ENCODE peak calls at places on chromosomes 5 and 9, in four cellular contexts. I is K562, H is HCT116, O is GM12878. U is an unnamed sample. For H3K4me1, the result is how much of the 10 kb centered on the place peaks cover.

GRCh38 chr5:128671861-128672414 is 133.9 kb upstream of the FBN2 start:
- DNase-seq in I (no peak), H (no peak), O (no peak), U (no peak)

GRCh38 chr9:71521132-71521531 is 247.2 kb downstream of the CEMIP2 start:
- DNase-seq in I (no peak), H (no peak), O (no peak), U (no peak)

GRCh38 chr9:93824386-93825294 is 130.5 kb downstream of the BARX1 start:
- DNase-seq in I (no peak), H (no peak), O (no peak), U (peak)

GRCh38 chr9:71767421-71768321 is 642 bp downstream of the CEMIP2 start:
- DNase-seq in I (peak), H (no peak), O (no peak), U (peak)

GRCh38 chr9:122131401-122131921 is 28.1 kb downstream of the NDUFA8 start:
- DNase-seq in I (no peak), H (no peak), O (no peak), U (peak)

GRCh38 chr9:128733256-128733655 is 9.3 kb upstream of the ZDHHC12 start:
- DNase-seq in I (peak), H (peak), O (no peak), U (peak)

GRCh38 chr5:72246239-72246580 is 73.8 kb downstream of the MRPS27 start:
- DNase-seq in I (peak), H (no peak), O (no peak), U (no peak)

GRCh38 chr9:111301195-111301594 is 28.8 kb downstream of the OR2K2 start:
- DNase-seq in I (no peak), H (no peak), O (no peak), U (no peak)

GRCh38 chr5:107215581-107215980 is 455.2 kb downstream of the EFNA5 start:
- DNase-seq in I (no peak), H (no peak), O (no peak), U (no peak)

GRCh38 chr5:143234162-143234842 is 169.2 kb downstream of the NR3C1 start:
- DNase-seq in I (no peak), H (no peak), O (no peak), U (peak)

GRCh38 chr5:72850113-72850512 is 33.7 kb downstream of the TNPO1 start:
- DNase-seq in I (no peak), H (no peak), O (no peak), U (no peak)

GRCh38 chr5:127928053-127928452 is 155.5 kb upstream of the SLC12A2 start:
- DNase-seq in I (no peak), H (no peak), O (no peak), U (no peak)

GRCh38 chr5:52809884-52810283 is 22.2 kb downstream of the ITGA1 start:
- DNase-seq in I (no peak), H (no peak), O (no peak), U (no peak)

GRCh38 chr9:37037744-37038640 is 3.9 kb upstream of the PAX5 start:
- DNase-seq in I (no peak), H (no peak), O (no peak), U (no peak)

GRCh38 chr9:124295097-124295794 is 37.5 kb downstream of the NEK6 start:
- DNase-seq in I (no peak), H (no peak), O (no peak), U (peak)

GRCh38 chr5:127055880-127056653 is 17.2 kb downstream of the C5orf63 start:
- DNase-seq in I (no peak), H (no peak), O (no peak), U (no peak)

GRCh38 chr9:94619012-94619411 is 20.3 kb downstream of the FBP1 start:
- DNase-seq in I (no peak), H (no peak), O (no peak), U (no peak)

GRCh38 chr5:9376363-9377117 is 169.3 kb downstream of the SEMA5A start:
- DNase-seq in I (no peak), H (no peak), O (no peak), U (no peak)

GRCh38 chr9:128845186-128845931 is 15.8 kb upstream of the SPOUT1 start:
- DNase-seq in I (peak), H (no peak), O (no peak), U (no peak)

GRCh38 chr5:66987949-66988838 is 208.4 kb downstream of the CD180 start:
- DNase-seq in I (peak), H (no peak), O (no peak), U (no peak)

GRCh38 chr5:42547146-42547545 is 123.9 kb downstream of the GHR start:
- DNase-seq in I (no peak), H (no peak), O (no peak), U (no peak)

GRCh38 chr5:91225848-91226686 is 157.1 kb downstream of the ARRDC3 start:
- DNase-seq in I (peak), H (peak), O (peak), U (no peak)

GRCh38 chr5:138698713-138699112 is 54.5 kb upstream of the CTNNA1 start:
- DNase-seq in I (no peak), H (no peak), O (no peak), U (no peak)

GRCh38 chr5:171413153-171413910 is 6.1 kb upstream of the FGF18 start:
- DNase-seq in I (no peak), H (no peak), O (no peak), U (no peak)

GRCh38 chr9:7479300-7479699 is 320.3 kb downstream of the DMAC1 start:
- DNase-seq in I (no peak), H (no peak), O (no peak), U (no peak)

GRCh38 chr5:80215523-80215922 is 40.3 kb downstream of the SERINC5 start:
- DNase-seq in I (no peak), H (no peak), O (no peak), U (no peak)

DNA sequence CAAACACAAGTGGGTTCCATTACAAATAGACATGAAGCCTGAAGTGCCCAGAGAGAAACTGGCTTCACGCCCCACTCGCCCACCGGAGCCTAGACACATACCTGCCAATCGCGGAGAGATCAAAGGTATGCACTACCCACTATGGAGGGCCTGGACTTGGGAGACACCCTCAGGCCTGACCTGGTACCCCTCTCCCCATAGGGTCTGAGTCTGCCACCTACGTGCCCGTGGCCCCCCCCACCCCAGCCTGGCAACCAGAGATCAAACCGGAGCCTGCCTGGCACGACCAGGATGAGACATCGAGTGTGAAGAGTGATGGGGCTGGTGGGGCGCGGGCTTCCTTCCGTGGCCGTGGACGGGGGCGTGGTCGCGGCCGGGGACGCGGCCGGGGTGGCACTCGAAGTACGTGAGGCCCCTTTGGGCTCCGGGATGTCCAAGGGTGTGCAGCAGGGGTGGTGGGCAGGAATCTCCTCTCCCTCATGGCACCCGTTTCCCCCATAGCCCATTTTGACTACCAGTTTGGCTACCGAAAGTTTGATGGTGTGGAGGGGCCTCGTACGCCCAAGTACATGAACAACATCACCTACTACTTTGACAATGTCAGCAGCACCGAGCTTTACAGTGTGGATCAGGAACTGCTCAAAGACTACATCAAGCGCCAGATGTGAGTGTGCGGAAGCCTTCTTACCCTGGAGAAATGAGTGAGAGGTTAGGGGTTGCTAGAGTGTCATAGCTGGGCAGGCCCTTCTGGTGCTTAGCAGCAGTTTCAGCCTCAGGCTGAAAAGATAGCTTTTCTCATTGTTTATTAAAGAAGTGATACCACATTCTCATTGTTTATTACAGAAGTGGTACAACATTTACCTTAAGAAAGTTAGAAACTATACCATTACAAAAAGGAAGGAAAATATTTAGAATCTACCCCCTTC is 38.7 kb downstream of the LARP1 start:
- DNase-seq in I (no peak), H (no peak), O (no peak), U (peak)
- TF ChIP-seq POLR2AphosphoS5 in I (no peak), H (no peak), O (no peak), U (no peak)

GRCh38 chr9:120873512-120873911 is 3.5 kb downstream of the PHF19 start:
- DNase-seq in I (no peak), H (peak), O (no peak), U (no peak)

GRCh38 chr9:120875643-120875953 is 1.4 kb downstream of the PHF19 start:
- DNase-seq in I (no peak), H (no peak), O (no peak), U (no peak)

GRCh38 chr9:120875954-120876841 is 790 bp downstream of the PHF19 start:
- DNase-seq in I (peak), H (peak), O (no peak), U (peak)

GRCh38 chr9:120874226-120874839 is 2.7 kb downstream of the PHF19 start:
- DNase-seq in I (no peak), H (no peak), O (no peak), U (no peak)

DNA sequence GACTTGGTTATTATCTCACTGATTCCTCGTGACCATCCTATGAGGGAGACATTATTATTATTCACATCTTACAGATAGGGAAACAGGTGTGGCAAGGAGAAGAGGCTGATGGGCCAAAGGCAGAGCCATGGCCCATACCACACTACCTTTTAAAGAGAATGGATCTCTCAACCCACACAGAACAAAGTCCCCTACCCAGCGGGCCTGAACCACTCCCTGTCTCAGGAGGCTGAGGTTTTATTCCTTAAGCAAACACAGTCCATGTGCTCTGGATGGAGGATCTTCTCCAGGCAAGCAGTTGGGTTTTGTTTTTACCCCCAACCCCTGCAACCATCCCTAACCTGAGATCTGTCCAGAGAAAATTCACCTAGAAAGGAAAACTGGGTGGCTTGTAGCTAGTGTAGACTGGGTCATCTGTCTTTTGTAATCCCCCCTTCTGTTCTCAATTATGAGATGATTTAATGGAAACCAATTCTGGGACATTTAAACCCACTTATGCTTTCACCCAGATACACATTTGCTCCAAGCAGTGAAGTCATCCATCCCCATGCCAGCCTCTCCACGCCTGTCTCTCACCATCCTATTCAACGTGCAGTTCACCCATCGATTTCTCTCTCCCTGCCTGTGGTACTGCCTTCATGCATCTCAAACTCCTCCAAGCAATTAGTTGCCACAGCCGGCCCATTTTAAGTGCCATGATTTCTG is 2.0 kb downstream of the PHF19 start:
- DNase-seq in I (no peak), H (no peak), O (no peak), U (no peak)
- H3K4me3 ChIP-seq in I (peak), H (peak), O (peak), U (no peak)

DNA sequence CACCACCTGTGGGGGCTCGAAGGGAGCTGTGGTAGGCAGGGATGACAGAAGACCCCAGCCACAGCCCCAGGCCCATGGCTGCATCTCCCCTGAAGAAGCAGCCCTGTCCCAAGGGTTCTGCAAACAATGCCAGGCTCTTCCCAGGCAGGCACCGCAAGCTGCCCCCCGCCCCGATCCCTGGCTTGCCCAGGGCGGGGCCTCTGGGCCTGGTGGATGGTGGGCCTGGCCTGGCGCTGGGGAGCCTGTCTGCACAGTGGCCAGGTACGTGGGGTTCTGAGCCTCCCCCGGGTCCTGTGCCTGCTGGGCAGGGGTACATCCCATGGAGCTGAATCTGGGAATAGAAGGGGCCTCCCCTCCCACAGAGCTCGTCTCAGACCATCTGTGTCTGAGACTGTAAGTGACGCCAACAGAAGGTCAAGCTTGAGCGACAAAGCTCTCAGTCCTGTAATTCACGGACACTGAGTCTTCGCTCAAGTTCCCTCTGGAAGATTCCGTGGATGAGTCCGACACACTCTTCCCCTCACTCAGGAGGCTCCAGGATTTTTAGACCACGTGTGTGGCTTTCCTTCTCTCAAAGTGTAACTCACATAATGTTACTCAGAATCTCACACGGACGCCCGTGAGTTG is 4.4 kb upstream of the SLC12A7 start:
- DNase-seq in I (no peak), H (no peak), O (no peak), U (no peak)
- H3K4me1 ChIP-seq in I (half or more), H (under half), O (under half), U (under half)

DNA sequence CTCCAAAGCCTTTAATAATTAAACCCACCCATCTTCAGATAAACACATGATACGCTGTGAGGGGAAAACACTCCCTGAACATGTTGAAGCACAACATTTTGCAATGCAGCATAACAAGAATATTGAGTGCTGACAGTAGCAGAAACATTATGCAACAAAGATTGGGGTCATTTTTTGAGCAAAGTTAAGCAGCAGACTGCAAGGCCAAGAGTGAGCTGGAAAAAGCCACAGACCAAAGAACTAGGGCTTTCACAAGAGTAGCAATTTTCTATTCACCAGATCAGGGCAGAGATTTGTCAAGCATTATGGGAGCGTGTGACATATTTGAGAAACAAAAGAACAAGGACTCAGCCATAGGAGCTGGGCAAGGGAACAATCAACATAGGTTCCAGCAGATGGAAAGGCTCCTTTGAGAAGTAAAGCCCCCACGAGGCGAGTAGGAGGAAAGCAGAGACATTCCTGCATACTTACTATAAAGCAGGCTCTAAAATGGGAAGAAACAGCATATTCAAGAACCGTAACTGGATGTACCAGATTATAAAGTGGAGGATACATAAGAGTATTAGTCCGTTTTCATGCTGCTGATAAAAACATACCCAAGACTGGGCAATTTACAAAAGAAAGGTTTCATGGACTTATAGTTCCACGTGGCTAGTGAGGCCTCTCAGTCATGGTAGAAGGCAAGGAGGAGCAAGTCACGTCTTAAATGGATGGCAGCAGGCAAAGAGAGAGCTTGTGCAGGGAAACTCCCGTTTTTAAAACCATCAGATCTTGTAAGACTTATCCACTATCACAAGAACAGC is 4.8 kb upstream of the TTC23L start:
- DNase-seq in I (no peak), H (no peak), O (no peak), U (no peak)
- TF ChIP-seq POLR2AphosphoS5 in I (no peak), H (no peak), O (no peak), U (no peak)

DNA sequence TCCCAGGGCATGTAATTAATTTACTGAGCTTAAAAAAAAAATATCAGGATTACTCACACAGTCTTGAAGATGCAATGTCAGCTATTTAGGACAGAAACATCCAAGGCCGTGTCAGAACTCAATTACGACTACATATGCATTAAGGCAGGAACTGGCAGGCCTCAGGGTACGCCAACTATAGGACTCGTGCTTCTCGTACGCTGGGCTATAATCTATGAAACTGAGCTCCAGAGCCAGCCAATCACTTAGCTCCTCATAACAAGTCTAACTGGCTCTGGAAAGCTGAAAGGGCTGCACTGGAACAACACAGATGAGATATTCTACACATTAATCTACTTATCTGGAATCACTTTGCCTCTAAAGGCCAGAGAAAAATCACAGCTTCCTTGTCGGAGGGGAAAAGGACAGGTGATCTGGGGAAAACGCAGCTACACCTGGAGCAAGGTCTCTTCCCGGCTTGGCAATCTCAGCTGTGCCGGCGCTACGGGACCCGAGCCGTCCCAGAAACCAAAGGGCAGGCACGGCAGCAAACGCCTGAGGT is 212.0 kb downstream of the DEPDC1B start:
- DNase-seq in I (no peak), H (no peak), O (no peak), U (no peak)
- H3K4me3 ChIP-seq in I (no peak), H (no peak), O (no peak), U (peak)

DNA sequence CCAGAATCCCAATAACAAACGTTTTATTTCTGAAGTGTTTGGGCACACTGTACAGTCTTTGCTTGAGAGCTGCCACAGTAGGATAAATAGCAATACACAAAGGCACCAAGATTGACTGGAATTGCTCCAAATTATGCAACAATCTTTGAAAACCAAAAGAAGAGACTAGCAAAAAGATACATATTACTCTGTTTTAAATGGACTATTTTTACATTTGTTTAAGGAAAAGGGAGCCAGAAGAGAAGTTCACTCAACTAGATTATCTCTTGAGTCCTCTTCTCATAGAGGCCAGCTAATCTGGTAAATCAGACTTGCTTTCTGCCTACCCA is 385.0 kb upstream of the SLC30A5 start:
- DNase-seq in I (no peak), H (no peak), O (no peak), U (no peak)
- H3K4me1 ChIP-seq in I (under half), H (under half), O (under half), U (under half)